ENCODE peak calls at places on chromosomes 6 and 20, in five cellular contexts. A is HepG2, W is GM12878, B is HCT116, Z is K562. M is an unnamed sample.
A peak's percentile ranks its signal among the peaks of the same experiment; 100 is the strongest.

GRCh38 chr20:25277051-25277801 is 29.3 kb downstream of the PYGB start:
- DNase-seq in B (no peak), W (no peak), Z (no peak), A (no peak), M (peak; percentile 39)

GRCh38 chr6:86273936-86274335 is 631.2 kb upstream of the SYNCRIP start:
- DNase-seq in Z (no peak), A (no peak), W (no peak), B (no peak), M (no peak)

GRCh38 chr20:49478266-49478665 is 4.2 kb downstream of the KCNB1 start:
- DNase-seq in Z (no peak), B (no peak), W (no peak), A (no peak), M (no peak)

GRCh38 chr6:138088307-138088744 is 18.9 kb downstream of the PERP start:
- DNase-seq in A (peak; percentile 42), W (no peak), Z (no peak), B (peak; percentile 83), M (no peak)

GRCh38 chr6:20472748-20473147 is 61.5 kb upstream of the CDKAL1 start:
- DNase-seq in Z (no peak), W (no peak), B (no peak), A (no peak), M (no peak)

GRCh38 chr20:32925481-32926196 is 66.9 kb downstream of the EFCAB8 start:
- DNase-seq in B (no peak), W (no peak), A (no peak), Z (no peak), M (no peak)

GRCh38 chr6:34788111-34788510 is 3.8 kb upstream of the BLTP3A start:
- DNase-seq in W (no peak), Z (no peak), A (no peak), B (no peak), M (no peak)

GRCh38 chr6:156449128-156449527 is 328.1 kb upstream of the ARID1B start:
- DNase-seq in A (no peak), Z (no peak), W (no peak), B (no peak), M (no peak)

GRCh38 chr6:30518505-30518850 is 29.2 kb downstream of the HLA-E start:
- DNase-seq in B (no peak), A (peak; percentile 20), Z (no peak), W (no peak), M (no peak)

GRCh38 chr6:43093361-43094289 is 17.5 kb downstream of the PTK7 start:
- DNase-seq in B (no peak), W (no peak), A (peak; percentile 93), Z (peak; percentile 67), M (no peak)

GRCh38 chr20:8790442-8791074 is 278.3 kb upstream of the PLCB4 start:
- DNase-seq in B (peak; percentile 24), A (peak; percentile 61), Z (peak; percentile 34), W (no peak), M (no peak)

GRCh38 chr20:31712564-31713311 is 9.9 kb downstream of the BCL2L1 start:
- DNase-seq in Z (no peak), W (no peak), B (peak; percentile 92), A (peak; percentile 95), M (peak; percentile 86)

GRCh38 chr6:148629910-148630470 is 116.8 kb upstream of the UST start:
- DNase-seq in B (no peak), A (no peak), Z (no peak), W (no peak), M (no peak)

GRCh38 chr20:2771631-2772080 is 28.8 kb downstream of the CPXM1 start:
- DNase-seq in Z (no peak), B (no peak), W (no peak), A (peak; percentile 26), M (no peak)

GRCh38 chr6:14146459-14147096 is 29.0 kb downstream of the CD83 start:
- DNase-seq in W (no peak), B (no peak), A (no peak), Z (no peak), M (no peak)

GRCh38 chr20:45300961-45301360 is 5.7 kb upstream of the RBPJL start:
- DNase-seq in A (peak; percentile 56), W (no peak), B (peak; percentile 50), Z (peak; percentile 73), M (no peak)

GRCh38 chr6:112831022-112831421 is 483.9 kb downstream of the RFPL4B start:
- DNase-seq in Z (no peak), W (no peak), B (no peak), A (no peak), M (no peak)

GRCh38 chr6:123323419-123324329 is 313.1 kb downstream of the TRDN start:
- DNase-seq in B (no peak), W (no peak), Z (no peak), A (peak; percentile 6), M (no peak)

GRCh38 chr6:27545271-27546046 is 72.6 kb upstream of the ZNF184 start:
- DNase-seq in B (peak; percentile 74), Z (peak; percentile 52), W (peak; percentile 68), A (peak; percentile 90), M (peak; percentile 84)

DNA sequence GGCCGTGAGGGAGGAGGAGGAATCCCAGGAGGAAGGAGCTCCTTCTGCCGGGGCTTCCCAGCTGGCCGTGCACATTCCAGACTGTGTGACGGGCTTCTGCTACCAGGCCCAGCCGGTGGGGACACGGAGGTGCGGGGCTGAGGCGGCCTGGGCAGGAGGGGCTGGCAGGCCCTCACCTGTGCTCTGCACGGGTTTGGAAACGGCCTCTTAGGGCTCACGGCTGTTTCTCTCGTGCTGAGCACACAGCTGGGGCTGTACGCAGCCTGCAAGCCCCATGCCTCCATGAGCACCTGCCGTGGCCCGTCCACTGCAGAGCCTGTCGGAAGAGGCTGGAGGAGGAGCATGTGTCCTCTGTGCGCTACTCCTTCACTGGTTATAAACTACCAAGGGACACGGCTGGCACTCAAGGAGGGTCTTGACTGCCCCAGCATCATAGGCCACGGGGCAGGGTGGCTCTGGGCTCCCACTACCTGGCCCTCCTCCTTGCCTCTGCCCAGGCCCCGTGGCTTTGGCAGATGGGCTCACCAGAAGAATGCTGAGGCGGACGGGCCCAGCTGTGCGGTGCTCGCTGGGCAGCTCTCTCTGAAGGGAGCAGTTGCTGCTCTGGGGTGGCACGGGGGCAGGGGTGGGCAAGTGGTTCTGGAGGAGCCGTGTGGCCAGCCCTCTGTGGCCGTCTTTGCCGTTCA is 15.8 kb downstream of the NPEPL1 start:
- DNase-seq in Z (no peak), B (no peak), W (no peak), A (no peak), M (peak; percentile 43)
- TF ChIP-seq JUND in Z (no peak), B (no peak), W (no peak), A (no peak), M (no peak)

DNA sequence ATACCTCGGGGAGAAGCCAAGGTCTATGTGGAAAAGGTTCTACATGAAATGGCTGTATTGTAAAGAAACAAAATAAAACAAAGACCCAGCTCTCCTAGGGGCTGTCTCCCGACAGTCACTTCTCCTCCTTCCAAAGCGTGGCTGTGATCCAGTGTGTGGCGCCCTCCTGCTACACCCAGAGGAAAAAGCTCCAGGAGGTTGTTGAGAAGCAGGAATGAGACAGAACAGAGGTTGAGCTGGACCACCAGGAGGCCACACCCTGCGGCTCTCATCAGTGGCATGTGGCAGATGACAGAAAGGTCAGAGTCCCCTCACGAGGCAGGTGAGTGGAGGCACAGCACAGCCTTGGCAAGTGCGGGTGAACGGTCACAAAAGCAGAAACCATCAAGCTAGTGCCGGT is 236.0 kb downstream of the TBXT start:
- DNase-seq in A (no peak), W (no peak), Z (no peak), B (no peak), M (no peak)
- TF ChIP-seq JUND in A (no peak), W (no peak), Z (no peak), B (no peak), M (no peak)

GRCh38 chr6:7615611-7616383 is 25.8 kb downstream of the SNRNP48 start:
- DNase-seq in W (no peak), B (peak; percentile 48), A (peak; percentile 72), Z (peak; percentile 62), M (no peak)
- TF ChIP-seq JUND in W (no peak), B (no peak), A (no peak), Z (no peak), M (no peak)

GRCh38 chr20:62955519-62956386 is 3.2 kb downstream of the SLC17A9 start:
- DNase-seq in W (no peak), Z (no peak), A (peak; percentile 98), B (no peak), M (no peak)
- TF ChIP-seq JUND in W (no peak), Z (no peak), A (peak; percentile 82), B (no peak), M (no peak)

GRCh38 chr6:111731404-111732195 is 125.9 kb upstream of the TRAF3IP2 start:
- DNase-seq in B (no peak), W (no peak), Z (no peak), A (no peak), M (no peak)
- TF ChIP-seq JUND in B (no peak), W (no peak), Z (no peak), A (no peak), M (no peak)